ENCODE peak calls at places on chromosomes 13 and 19, in four cellular contexts. C is A549, O is tibial artery, I is glutamatergic neuron. W is an unnamed sample.

GRCh38 chr19:5687360-5688198 is 2.5 kb upstream of the RPL36 start:
- DNase-seq in C (no peak), O (no peak), I (no peak), W (no peak)

GRCh38 chr13:99276706-99277105 is 18.5 kb upstream of the GPR18 start:
- DNase-seq in C (no peak), O (no peak), I (no peak), W (no peak)

GRCh38 chr13:36029171-36029570 is 102.0 kb downstream of the DCLK1 start:
- DNase-seq in C (no peak), O (no peak), I (no peak), W (no peak)

GRCh38 chr19:31071157-31071855 is 277.9 kb downstream of the TSHZ3 start:
- DNase-seq in C (no peak), O (no peak), I (no peak), W (no peak)

GRCh38 chr13:71759506-71760225 is 107.3 kb downstream of the DACH1 start:
- DNase-seq in C (no peak), O (no peak), I (no peak), W (no peak)

GRCh38 chr19:50896591-50897190 is 14.5 kb downstream of the KLK4 start:
- DNase-seq in C (peak), O (no peak), I (no peak), W (no peak)

GRCh38 chr13:42969558-42970172 is 22.4 kb downstream of the EPSTI1 start:
- DNase-seq in C (peak), O (peak), I (peak), W (peak)

GRCh38 chr13:24267283-24267682 is 42.1 kb upstream of the C1QTNF9 start:
- DNase-seq in C (no peak), O (no peak), I (no peak), W (no peak)

GRCh38 chr13:106118996-106119395 is 416.5 kb downstream of the EFNB2 start:
- DNase-seq in C (no peak), O (no peak), I (no peak), W (no peak)

GRCh38 chr13:99057310-99057975 is 79.6 kb upstream of the DOCK9 start:
- DNase-seq in C (peak), O (no peak), I (no peak), W (no peak)

GRCh38 chr13:34730966-34731365 is 211.1 kb upstream of the NBEA start:
- DNase-seq in C (no peak), O (no peak), I (no peak), W (no peak)

GRCh38 chr19:46355234-46355990 is 8.5 kb downstream of the PPP5C start:
- DNase-seq in C (peak), O (no peak), I (no peak), W (no peak)

GRCh38 chr13:43196171-43196611 is 172.8 kb downstream of the DNAJC15 start:
- DNase-seq in C (no peak), O (no peak), I (no peak), W (no peak)

GRCh38 chr19:3615524-3616135 is 9.0 kb upstream of the TBXA2R start:
- DNase-seq in C (no peak), O (no peak), I (no peak), W (no peak)

GRCh38 chr19:38875656-38876345 is 2.3 kb downstream of the RINL start:
- DNase-seq in C (no peak), O (no peak), I (no peak), W (no peak)

GRCh38 chr19:38852231-38853044 is 2.7 kb upstream of the HNRNPL start:
- DNase-seq in C (peak), O (peak), I (peak), W (peak)

GRCh38 chr13:31870511-31870910 is 131.2 kb downstream of the RXFP2 start:
- DNase-seq in C (no peak), O (no peak), I (no peak), W (no peak)

GRCh38 chr13:91298060-91298459 is 49.4 kb upstream of the MIR17HG start:
- DNase-seq in C (no peak), O (no peak), I (no peak), W (no peak)

GRCh38 chr19:5424192-5424973 is 30.8 kb upstream of the ZNRF4 start:
- DNase-seq in C (no peak), O (no peak), I (no peak), W (no peak)

GRCh38 chr19:37403403-37403802 is 32.5 kb downstream of the ZNF527 start:
- DNase-seq in C (no peak), O (no peak), I (no peak), W (no peak)

GRCh38 chr13:83568019-83568418 is 314.3 kb downstream of the SLITRK1 start:
- DNase-seq in C (no peak), O (no peak), I (no peak), W (no peak)

GRCh38 chr19:15469513-15470297 is 5.4 kb upstream of the RASAL3 start:
- DNase-seq in C (no peak), O (no peak), I (no peak), W (no peak)

GRCh38 chr19:39401549-39402416 is 4.9 kb upstream of the ZFP36 start:
- DNase-seq in C (peak), O (peak), I (no peak), W (no peak)

GRCh38 chr19:43409415-43409814 is 5.3 kb upstream of the TEX101 start:
- DNase-seq in C (no peak), O (no peak), I (no peak), W (no peak)

GRCh38 chr13:112245179-112245724 is 130.9 kb upstream of the SPACA7 start:
- DNase-seq in C (no peak), O (no peak), I (no peak), W (no peak)

GRCh38 chr13:59111711-59112110 is 1052.0 kb downstream of the DIAPH3 start:
- DNase-seq in C (no peak), O (no peak), I (peak), W (no peak)

GRCh38 chr13:100230813-100231575 is 142.1 kb downstream of the PCCA start:
- DNase-seq in C (no peak), O (no peak), I (peak), W (no peak)

GRCh38 chr13:113398963-113399754 is 35.2 kb upstream of the GRTP1 start:
- DNase-seq in C (no peak), O (no peak), I (no peak), W (no peak)

GRCh38 chr19:1123885-1124677 is 20.3 kb downstream of the GPX4 start:
- DNase-seq in C (no peak), O (no peak), I (no peak), W (no peak)
- TF ChIP-seq CTCF in C (no peak), O (no peak), I (no peak), W (no peak)

DNA sequence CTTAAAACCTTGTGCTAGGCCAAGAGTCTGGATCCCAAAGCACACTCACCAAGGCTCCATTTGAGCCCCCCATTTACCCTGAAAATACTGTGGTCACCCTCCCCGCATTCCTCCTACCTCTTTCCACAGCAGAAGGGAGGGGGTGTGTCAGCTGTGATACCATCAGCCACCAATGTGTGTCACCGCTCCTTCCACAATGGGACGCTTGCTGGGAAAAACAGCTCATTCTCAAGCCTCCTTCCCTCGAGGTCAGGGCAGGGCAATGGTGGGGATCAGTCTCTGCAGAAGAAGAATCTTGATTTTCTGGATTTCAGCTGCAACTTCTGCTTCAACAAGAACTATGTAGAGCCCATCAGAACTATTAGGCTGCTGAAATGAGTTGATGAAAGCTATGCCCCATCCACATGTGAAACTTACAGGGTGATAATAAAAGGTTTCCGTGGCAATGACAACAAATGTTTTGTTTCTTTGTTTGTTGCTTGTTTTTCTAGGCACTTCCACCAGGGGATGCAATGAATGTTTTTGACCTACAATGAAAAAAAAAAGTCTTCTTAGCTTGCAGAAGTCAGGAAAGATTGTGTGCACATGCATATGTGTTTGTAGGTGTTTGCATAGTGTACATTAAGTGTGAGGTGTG is 26.4 kb upstream of the ZNF507 start:
- DNase-seq in C (peak), O (no peak), I (peak), W (peak)
- TF ChIP-seq CTCF in C (peak), O (no peak), I (peak), W (no peak)

DNA sequence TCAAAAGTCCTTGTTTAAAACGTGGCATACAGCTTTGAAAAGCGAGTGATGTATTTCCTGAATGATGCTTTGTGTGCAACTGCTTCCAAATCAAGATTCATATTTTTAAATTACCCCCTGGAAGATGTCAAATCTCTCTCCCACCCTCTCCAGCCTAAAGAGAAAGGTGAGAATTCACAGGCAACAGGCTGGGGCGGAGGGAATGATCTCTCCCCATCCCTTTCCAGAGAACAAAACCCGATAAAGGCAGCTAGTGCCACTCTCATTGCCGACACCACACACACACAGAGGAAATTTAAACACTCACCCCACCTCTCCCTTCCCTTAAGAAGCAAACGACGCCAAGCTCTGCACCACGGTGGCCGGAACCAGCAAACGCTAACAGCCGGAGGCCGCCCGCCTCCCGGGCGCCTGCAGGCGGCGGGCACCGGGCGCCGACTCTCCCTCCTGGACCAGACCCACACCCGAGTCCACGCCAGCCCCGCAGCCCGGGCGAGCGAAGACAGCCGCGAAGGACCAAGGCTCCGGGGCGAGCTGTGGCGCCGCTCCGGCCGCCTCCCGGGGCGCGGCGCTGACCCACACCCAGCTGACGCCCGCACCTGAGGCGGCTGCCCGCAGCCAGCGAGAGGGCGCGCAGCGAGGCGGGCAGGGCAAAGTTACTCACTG is 485 bp downstream of the LNX2 start:
- DNase-seq in C (peak), O (peak), I (peak), W (peak)
- TF ChIP-seq CTCF in C (no peak), O (peak), I (no peak), W (no peak)

GRCh38 chr19:48333467-48334384 is 8.4 kb downstream of the EMP3 start:
- DNase-seq in C (peak), O (peak), I (peak), W (peak)

GRCh38 chr19:48332662-48333466 is 7.5 kb downstream of the EMP3 start:
- DNase-seq in C (peak), O (peak), I (peak), W (peak)

GRCh38 chr19:48332351-48332661 is 7.0 kb downstream of the EMP3 start:
- DNase-seq in C (no peak), O (no peak), I (no peak), W (no peak)

GRCh38 chr19:48329167-48329891 is 4.0 kb downstream of the EMP3 start:
- DNase-seq in C (no peak), O (no peak), I (no peak), W (no peak)

GRCh38 chr19:48330012-48330681 is 4.8 kb downstream of the EMP3 start:
- DNase-seq in C (no peak), O (peak), I (peak), W (peak)
- TF ChIP-seq CTCF in C (no peak), O (no peak), I (no peak), W (no peak)

DNA sequence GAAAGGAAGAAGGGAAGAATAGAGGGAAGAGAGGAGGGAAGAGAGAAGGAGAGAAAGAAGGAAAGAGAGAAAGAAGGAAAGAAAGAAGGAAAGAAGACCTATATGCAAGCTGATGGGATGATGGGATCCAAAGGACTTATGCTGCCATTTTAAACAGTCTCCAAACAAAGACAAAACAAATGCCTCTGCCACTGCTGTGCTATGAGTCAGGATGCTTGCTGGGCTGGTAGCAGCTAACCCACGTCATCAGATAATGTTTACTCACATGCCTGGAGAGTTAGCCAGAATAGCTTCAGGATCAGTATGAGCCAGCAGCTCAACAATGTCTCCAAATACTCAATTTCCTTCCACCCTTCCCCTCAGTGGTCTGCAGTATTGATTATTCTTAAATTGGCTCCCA is 12.0 kb upstream of the ZNF274 start:
- DNase-seq in C (peak), O (no peak), I (no peak), W (no peak)
- TF ChIP-seq CTCF in C (no peak), O (no peak), I (no peak), W (no peak)

W was measured in endothelial cell.